ENCODE peak calls at places on chromosomes 4 and X, in eight cellular contexts. G, Z, W, Q, T, V, O and E are unnamed samples.

GRCh38 chrX:40420899-40421729 is 159.7 kb upstream of the ATP6AP2 start:
- DNase-seq in G (no peak), Z (no peak), W (no peak), Q (peak), T (peak), V (no peak), O (peak), E (no peak)

GRCh38 chrX:117895418-117895817 is 221.2 kb downstream of the KLHL13 start:
- DNase-seq in G (no peak), Z (no peak), W (no peak), Q (no peak), T (peak), V (no peak), O (no peak), E (no peak)

GRCh38 chr4:97938141-97938540 is 205.1 kb downstream of the STPG2 start:
- DNase-seq in G (no peak), Z (no peak), W (no peak), Q (no peak), T (no peak), V (no peak), O (no peak), E (no peak)

GRCh38 chrX:74781507-74782034 is 143.7 kb downstream of the NEXMIF start:
- DNase-seq in G (no peak), Z (no peak), W (no peak), Q (no peak), T (no peak), V (no peak), O (no peak), E (no peak)

GRCh38 chrX:119655125-119655524 is 37.8 kb downstream of the SEPTIN6 start:
- DNase-seq in G (no peak), Z (no peak), W (no peak), Q (peak), T (peak), V (peak), O (peak), E (peak)

GRCh38 chr4:121375262-121375661 is 5.6 kb downstream of the QRFPR start:
- DNase-seq in G (no peak), Z (no peak), W (no peak), Q (peak), T (peak), V (no peak), O (no peak), E (no peak)

GRCh38 chr4:70954032-70954431 is 39.4 kb upstream of the DCK start:
- DNase-seq in G (no peak), Z (no peak), W (no peak), Q (no peak), T (peak), V (peak), O (no peak), E (no peak)

GRCh38 chr4:185183622-185184281 is 20.0 kb downstream of the CFAP97 start:
- DNase-seq in G (peak), Z (peak), W (peak), Q (peak), T (peak), V (peak), O (peak), E (peak)

GRCh38 chr4:76155979-76156378 is 7.8 kb upstream of the NUP54 start:
- DNase-seq in G (no peak), Z (no peak), W (no peak), Q (no peak), T (no peak), V (no peak), O (no peak), E (no peak)

GRCh38 chrX:35380808-35381700 is 417.1 kb upstream of the MAGEB16 start:
- DNase-seq in G (no peak), Z (peak), W (no peak), Q (peak), T (no peak), V (peak), O (no peak), E (peak)

GRCh38 chr4:110184791-110185155 is 13.6 kb downstream of the ELOVL6 start:
- DNase-seq in G (no peak), Z (no peak), W (no peak), Q (no peak), T (no peak), V (no peak), O (no peak), E (no peak)

GRCh38 chr4:15130441-15130840 is 128.2 kb downstream of the CPEB2 start:
- DNase-seq in G (no peak), Z (no peak), W (no peak), Q (no peak), T (no peak), V (no peak), O (no peak), E (no peak)

GRCh38 chr4:176774852-176775251 is 17.9 kb downstream of the VEGFC start:
- DNase-seq in G (no peak), Z (no peak), W (no peak), Q (no peak), T (no peak), V (peak), O (no peak), E (no peak)

GRCh38 chr4:107183155-107183774 is 147.2 kb upstream of the DKK2 start:
- DNase-seq in G (no peak), Z (peak), W (no peak), Q (peak), T (peak), V (peak), O (no peak), E (peak)

GRCh38 chr4:1981251-1982055 is 27.3 kb downstream of the NELFA start:
- DNase-seq in G (peak), Z (no peak), W (no peak), Q (no peak), T (no peak), V (peak), O (no peak), E (no peak)

GRCh38 chr4:65845169-65845568 is 174.9 kb upstream of the EPHA5 start:
- DNase-seq in G (no peak), Z (no peak), W (no peak), Q (no peak), T (no peak), V (no peak), O (no peak), E (no peak)

GRCh38 chrX:134537179-134537945 is 77.4 kb downstream of the HPRT1 start:
- DNase-seq in G (no peak), Z (no peak), W (no peak), Q (peak), T (peak), V (peak), O (no peak), E (peak)

GRCh38 chrX:73577368-73577767 is 14.4 kb downstream of the CHIC1 start:
- DNase-seq in G (no peak), Z (no peak), W (no peak), Q (peak), T (peak), V (peak), O (no peak), E (peak)

GRCh38 chr4:100635899-100636298 is 118.1 kb upstream of the EMCN start:
- DNase-seq in G (peak), Z (no peak), W (no peak), Q (no peak), T (no peak), V (no peak), O (no peak), E (no peak)

GRCh38 chr4:2408401-2408958 is 10.0 kb downstream of the ZFYVE28 start:
- DNase-seq in G (no peak), Z (no peak), W (no peak), Q (no peak), T (no peak), V (no peak), O (no peak), E (no peak)

GRCh38 chr4:6926681-6927478 is 17.3 kb downstream of the TBC1D14 start:
- DNase-seq in G (peak), Z (no peak), W (peak), Q (peak), T (peak), V (peak), O (peak), E (peak)

GRCh38 chrX:71996826-71997225 is 86.2 kb downstream of the NHSL2 start:
- DNase-seq in G (no peak), Z (no peak), W (no peak), Q (peak), T (no peak), V (no peak), O (peak), E (no peak)

GRCh38 chr4:34733185-34733916 is 1511.0 kb downstream of the ARAP2 start:
- DNase-seq in G (no peak), Z (no peak), W (no peak), Q (no peak), T (no peak), V (no peak), O (no peak), E (no peak)

GRCh38 chr4:81499840-81500239 is 28.1 kb upstream of the RASGEF1B start:
- DNase-seq in G (no peak), Z (no peak), W (no peak), Q (no peak), T (no peak), V (no peak), O (no peak), E (no peak)

GRCh38 chrX:151704023-151704663 is 8.9 kb downstream of the PRRG3 start:
- DNase-seq in G (no peak), Z (no peak), W (no peak), Q (no peak), T (no peak), V (no peak), O (no peak), E (no peak)

GRCh38 chrX:131942045-131942444 is 81.1 kb upstream of the STK26 start:
- DNase-seq in G (no peak), Z (no peak), W (no peak), Q (no peak), T (no peak), V (no peak), O (no peak), E (no peak)
- TF ChIP-seq CTCF in G (no peak), Z (no peak), W (no peak), Q (no peak), T (no peak), V (no peak), O (no peak), E (no peak)

GRCh38 chrX:110318664-110318968 is 731 bp upstream of the AMMECR1 start:
- DNase-seq in G (peak), Z (no peak), W (no peak), Q (no peak), T (no peak), V (no peak), O (no peak), E (no peak)
- H3K4me3 ChIP-seq in G (peak), Z (peak), W (peak), Q (peak), T (peak), V (peak), O (peak), E (peak)

DNA sequence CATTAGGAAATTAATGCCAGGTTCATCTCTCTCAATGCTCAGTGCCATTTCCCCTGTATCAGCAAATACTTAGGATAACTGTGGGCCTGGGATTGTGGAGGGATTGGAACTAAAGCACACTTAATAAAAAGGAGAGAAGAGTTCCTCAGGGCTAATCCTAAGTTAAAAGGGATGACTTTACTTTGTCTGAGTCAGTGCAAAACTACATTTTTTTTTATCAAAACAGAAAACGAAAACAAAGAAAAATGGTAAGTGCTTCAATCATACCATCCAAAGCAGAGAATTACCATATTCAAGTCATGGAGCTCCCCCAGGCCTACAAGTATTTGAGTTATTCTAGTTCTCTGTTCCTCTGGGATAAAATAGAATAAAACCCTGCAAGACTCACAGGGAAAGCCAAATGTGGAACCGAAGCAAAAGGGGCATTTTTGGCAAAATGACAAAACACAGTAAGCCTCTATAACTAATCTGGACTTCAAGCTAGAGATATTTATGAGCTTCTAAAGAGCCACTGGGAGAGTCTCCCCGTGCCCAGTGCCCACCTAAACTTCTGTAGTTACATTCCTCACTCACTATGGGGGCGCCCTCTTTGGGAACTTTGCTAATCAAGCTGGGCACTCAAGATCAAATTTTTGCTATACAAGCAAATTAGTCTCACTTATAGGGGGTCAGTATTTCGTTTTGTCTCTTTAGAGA is 53.4 kb downstream of the PALLD start:
- DNase-seq in G (no peak), Z (no peak), W (no peak), Q (no peak), T (peak), V (peak), O (no peak), E (no peak)
- TF ChIP-seq CTCF in G (no peak), Z (no peak), W (no peak), Q (no peak), T (peak), V (no peak), O (no peak), E (no peak)

DNA sequence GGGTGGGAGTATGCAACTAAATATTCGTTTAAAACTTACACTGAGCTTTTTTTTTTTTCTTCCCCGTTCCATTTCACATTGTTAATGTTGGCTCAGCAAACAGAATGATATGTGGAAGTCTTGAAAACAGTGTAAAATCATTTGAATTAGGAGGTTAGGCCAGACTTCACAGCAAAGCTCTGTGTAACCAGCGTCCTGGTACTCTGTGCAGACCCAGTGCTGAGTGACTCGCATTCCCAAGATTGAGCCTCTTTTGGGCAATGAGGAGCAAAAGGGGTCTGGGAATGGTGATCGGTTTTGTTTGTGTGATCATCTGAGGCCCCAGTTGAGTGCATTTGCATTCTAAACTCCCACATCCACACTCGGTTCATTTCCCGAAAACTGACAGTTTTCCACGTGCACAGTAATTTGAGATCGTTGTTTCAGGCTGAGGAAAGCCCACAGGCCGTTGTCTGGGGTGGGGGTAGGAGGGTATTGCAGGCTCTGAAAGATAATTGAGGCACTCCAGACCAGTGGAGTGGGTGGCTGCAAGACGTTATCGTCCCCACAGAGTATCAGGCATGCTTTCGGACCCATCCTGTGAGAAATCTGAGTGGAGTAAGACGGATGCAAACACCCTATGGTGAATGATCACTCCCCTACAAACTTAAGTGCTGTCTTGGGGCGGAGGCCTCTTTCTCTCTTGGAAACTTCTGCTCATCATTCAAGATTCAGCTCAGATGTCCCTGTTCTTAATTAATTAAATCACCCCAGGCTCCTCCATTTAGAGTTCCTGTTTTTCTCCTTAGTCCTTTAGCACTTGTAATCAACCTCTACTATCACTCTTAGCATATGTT is 96.0 kb downstream of the AFF1 start:
- DNase-seq in G (no peak), Z (no peak), W (no peak), Q (peak), T (peak), V (peak), O (no peak), E (peak)
- H3K4me3 ChIP-seq in G (no peak), Z (no peak), W (no peak), Q (no peak), T (no peak), V (no peak), O (peak), E (no peak)

GRCh38 chrX:133434197-133434820 is 19.0 kb upstream of the GPC4 start:
- DNase-seq in G (no peak), Z (no peak), W (no peak), Q (no peak), T (no peak), V (no peak), O (no peak), E (no peak)
- TF ChIP-seq CTCF in G (no peak), Z (no peak), W (no peak), Q (no peak), T (no peak), V (no peak), O (no peak), E (no peak)

GRCh38 chr4:173528378-173529321 is 1.4 kb downstream of the HAND2 start:
- DNase-seq in G (no peak), Z (no peak), W (no peak), Q (peak), T (no peak), V (no peak), O (peak), E (peak)

GRCh38 chr4:173529505-173530325 is at the start of gene HAND2:
- DNase-seq in G (no peak), Z (no peak), W (no peak), Q (peak), T (no peak), V (peak), O (peak), E (peak)

GRCh38 chr4:173531085-173531965 is 1.3 kb upstream of the HAND2 start:
- DNase-seq in G (no peak), Z (no peak), W (no peak), Q (peak), T (no peak), V (no peak), O (peak), E (peak)

GRCh38 chr4:173532725-173533511 is 2.9 kb upstream of the HAND2 start:
- DNase-seq in G (no peak), Z (no peak), W (no peak), Q (no peak), T (no peak), V (no peak), O (no peak), E (peak)

DNA sequence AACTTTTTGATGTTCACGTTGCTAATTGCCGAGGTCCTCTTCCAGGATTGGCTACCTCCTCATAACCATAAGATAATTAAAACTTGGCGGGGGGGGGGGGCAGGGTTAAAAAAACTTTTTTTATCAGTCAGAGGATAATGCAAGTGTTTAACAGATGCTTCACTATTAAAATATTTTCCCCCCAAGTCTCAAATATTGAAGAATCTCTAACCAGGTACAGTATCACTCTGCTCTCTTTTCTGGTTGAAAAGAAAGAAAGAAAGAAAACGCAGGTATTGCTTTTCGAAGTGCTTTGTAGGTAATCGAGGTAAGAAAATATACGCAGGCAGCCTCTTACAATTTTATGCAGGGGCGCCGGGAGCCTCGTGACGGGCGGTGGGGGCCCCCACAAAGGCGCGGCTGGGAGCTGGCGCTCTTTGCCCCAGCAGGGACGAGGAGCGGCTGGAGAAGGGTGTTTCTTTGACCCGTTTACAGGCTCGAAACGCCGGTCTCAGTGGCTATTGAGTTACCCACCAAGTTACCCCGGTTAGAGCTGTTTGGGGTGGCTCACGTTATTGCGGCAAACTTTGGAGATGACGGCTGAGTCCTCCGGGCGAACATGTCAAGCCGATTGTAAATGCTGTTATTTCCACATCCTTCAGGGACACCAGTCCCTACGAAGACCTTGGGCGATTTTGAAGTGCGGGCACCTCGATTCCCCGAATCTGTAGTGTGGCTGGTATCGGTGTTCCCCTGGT is 465 bp upstream of the HAND2 start:
- DNase-seq in G (no peak), Z (no peak), W (no peak), Q (peak), T (no peak), V (no peak), O (no peak), E (peak)
- H3K4me3 ChIP-seq in G (peak), Z (no peak), W (peak), Q (peak), T (no peak), V (peak), O (peak), E (peak)

DNA sequence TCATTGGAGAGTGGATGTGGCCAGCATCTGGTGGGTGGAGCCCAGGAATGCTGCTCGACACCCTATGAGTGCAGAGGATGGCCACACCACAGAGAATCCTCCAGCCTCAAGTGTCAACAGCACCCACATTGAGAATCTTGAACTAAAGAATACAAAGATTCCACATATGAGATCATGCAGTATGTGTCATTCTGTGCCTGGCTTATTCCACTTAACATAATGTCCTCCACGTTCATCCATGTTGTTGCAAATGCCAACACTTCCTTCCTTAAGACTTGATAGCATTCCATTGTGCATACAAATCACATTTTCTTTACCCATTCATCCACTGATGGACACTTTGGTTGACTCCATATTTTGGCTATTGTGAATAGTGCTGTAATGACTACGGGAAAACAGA is 145.8 kb downstream of the PRKX start:
- DNase-seq in G (no peak), Z (no peak), W (no peak), Q (no peak), T (peak), V (peak), O (no peak), E (no peak)
- TF ChIP-seq CTCF in G (no peak), Z (no peak), W (no peak), Q (no peak), T (no peak), V (no peak), O (no peak), E (no peak)

DNA sequence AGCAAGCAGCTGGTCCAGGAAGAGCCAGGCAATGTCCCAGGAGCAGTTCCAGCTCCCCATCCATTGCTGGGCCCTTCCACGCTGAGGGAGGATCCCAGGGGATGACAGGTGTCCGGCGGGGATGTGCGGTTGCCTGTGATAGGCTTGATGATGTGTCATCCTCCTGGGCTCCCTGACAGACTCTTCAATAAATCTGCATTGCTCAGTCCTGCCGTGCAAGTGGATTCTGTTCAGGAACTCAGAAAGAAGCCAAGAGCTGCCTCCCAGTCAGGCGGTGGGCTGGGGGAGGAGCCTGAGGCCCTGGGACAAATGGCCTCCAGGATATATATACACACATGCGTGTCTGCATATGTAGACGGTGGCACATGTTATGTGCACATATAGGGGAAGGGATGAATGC is 28.2 kb upstream of the CRMP1 start:
- DNase-seq in G (no peak), Z (no peak), W (no peak), Q (no peak), T (no peak), V (no peak), O (no peak), E (no peak)
- H3K4me3 ChIP-seq in G (no peak), Z (no peak), W (no peak), Q (no peak), T (no peak), V (no peak), O (no peak), E (no peak)